ENCODE peak calls at places on chromosomes 4 and X, in eight cellular contexts. V is pancreas; Y is left ventricle myocardium inferior; T is heart right ventricle; O is CD4-positive, alpha-beta T cell; X is stomach; D is HCT116; Z is omental fat pad. R is an unnamed sample.

GRCh38 chrX:80879143-80879542 is 69.5 kb upstream of the BRWD3 start:
- DNase-seq in T (no peak), D (no peak), Z (no peak), X (peak), V (peak), Y (no peak), O (no peak), R (peak)

GRCh38 chrX:44908838-44909237 is 35.9 kb downstream of the KDM6A start:
- DNase-seq in T (no peak), Z (no peak), Y (no peak), O (no peak), D (no peak), V (no peak), X (no peak), R (no peak)

GRCh38 chr4:122771724-122772123 is 39.2 kb downstream of the BBS12 start:
- DNase-seq in V (no peak), X (no peak), O (no peak), T (no peak), D (no peak), Y (no peak), Z (no peak), R (no peak)

GRCh38 chr4:38162240-38162784 is 202.1 kb downstream of the PTTG2 start:
- DNase-seq in X (peak), O (no peak), Z (no peak), Y (no peak), D (peak), T (no peak), V (peak), R (peak)

GRCh38 chr4:158581161-158581560 is 59.5 kb downstream of the RXFP1 start:
- DNase-seq in V (no peak), X (no peak), T (no peak), O (no peak), Y (no peak), Z (no peak), D (no peak), R (no peak)

GRCh38 chrX:97399400-97399799 is 515.7 kb downstream of the RPA4 start:
- DNase-seq in X (no peak), T (no peak), Z (no peak), V (no peak), O (no peak), D (no peak), Y (no peak), R (no peak)

GRCh38 chr4:112855058-112855457 is 194.4 kb upstream of the ANK2 start:
- DNase-seq in T (no peak), X (no peak), Y (no peak), O (no peak), Z (no peak), V (no peak), D (no peak), R (no peak)

GRCh38 chr4:174398728-174399127 is 115.0 kb downstream of the CEP44 start:
- DNase-seq in D (no peak), O (no peak), X (no peak), V (no peak), Y (no peak), Z (no peak), T (no peak), R (no peak)

GRCh38 chr4:53545238-53545637 is 46.0 kb downstream of the LNX1 start:
- DNase-seq in T (no peak), X (no peak), O (no peak), D (no peak), Y (no peak), Z (no peak), V (no peak), R (no peak)

GRCh38 chrX:126557151-126557550 is 4.5 kb upstream of the DCAF12L1 start:
- DNase-seq in D (no peak), V (no peak), X (no peak), T (no peak), Z (no peak), Y (no peak), O (no peak), R (no peak)

GRCh38 chr4:13705521-13706035 is 78.1 kb upstream of the BOD1L1 start:
- DNase-seq in D (no peak), T (peak), Y (peak), X (no peak), O (no peak), Z (no peak), V (peak), R (peak)

GRCh38 chr4:21769404-21770147 is 179.0 kb downstream of the KCNIP4 start:
- DNase-seq in D (no peak), T (no peak), Z (no peak), X (no peak), Y (no peak), V (no peak), O (no peak), R (peak)

GRCh38 chr4:113278324-113278934 is 229.0 kb downstream of the ANK2 start:
- DNase-seq in V (peak), O (peak), T (peak), Z (peak), D (peak), Y (peak), X (peak), R (peak)

GRCh38 chrX:11678174-11678573 is 12.5 kb upstream of the ARHGAP6 start:
- DNase-seq in X (no peak), Z (no peak), Y (no peak), O (no peak), D (no peak), V (no peak), T (no peak), R (no peak)
- TF ChIP-seq CTCF in X (no peak), Z (no peak), Y (no peak), O (no peak), D (peak), V (no peak), T (no peak), R (no peak)

GRCh38 chr4:166366012-166366411 is 493.0 kb downstream of the TLL1 start:
- DNase-seq in Z (no peak), D (no peak), X (no peak), V (no peak), O (no peak), T (no peak), Y (no peak), R (no peak)
- TF ChIP-seq CTCF in Z (no peak), D (no peak), X (no peak), V (no peak), O (no peak), T (no peak), Y (no peak), R (no peak)

DNA sequence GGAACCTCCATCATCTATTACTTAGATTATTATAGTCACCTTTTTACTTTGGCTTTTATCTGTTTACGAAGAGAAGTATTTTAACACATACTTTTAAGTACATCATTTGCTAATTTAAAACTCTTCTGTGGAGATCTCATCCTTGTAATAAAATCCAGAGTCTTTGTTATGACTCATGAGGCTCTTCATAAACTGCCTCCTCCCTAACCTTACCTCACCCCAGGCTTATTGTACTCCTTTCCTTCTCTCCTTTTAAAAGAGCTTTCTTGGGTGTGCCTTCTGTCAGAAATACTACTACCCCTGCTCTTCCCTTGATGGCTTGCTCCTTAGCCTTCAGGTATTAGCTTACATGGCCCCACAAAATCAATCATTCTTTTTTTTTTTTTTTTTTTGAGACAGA is 6.6 kb downstream of the ARL9 start:
- DNase-seq in V (no peak), D (no peak), O (no peak), Y (no peak), T (no peak), X (no peak), Z (no peak), R (no peak)
- TF ChIP-seq CTCF in V (no peak), D (no peak), O (no peak), Y (no peak), T (no peak), X (no peak), Z (no peak), R (no peak)

GRCh38 chr4:19615086-19615689 is 636.5 kb upstream of the SLIT2 start:
- DNase-seq in T (no peak), X (no peak), Z (no peak), D (no peak), O (no peak), V (no peak), Y (no peak), R (no peak)
- TF ChIP-seq CTCF in T (no peak), X (no peak), Z (no peak), D (no peak), O (no peak), V (no peak), Y (no peak), R (no peak)